ENCODE peak calls at places on chromosomes 7 and 10, in nine cellular contexts. G is lung, H is transverse colon, I is endothelial cell, L is RWPE1, E is progenitor cell of endocrine pancreas, A is body of pancreas, D is psoas muscle, S is hepatocyte. T is an unnamed sample.

GRCh38 chr10:132851451-132851850 is 65.5 kb upstream of the NKX6-2 start:
- DNase-seq in G (no peak), H (peak; percentile 3), I (no peak), L (no peak), E (no peak), A (no peak), D (no peak), S (no peak), T (peak; percentile 48)

GRCh38 chr10:71052261-71052660 is 160.1 kb upstream of the UNC5B start:
- DNase-seq in G (no peak), H (no peak), I (no peak), L (no peak), E (no peak), A (peak; percentile 36), D (no peak), S (no peak), T (no peak)

GRCh38 chr10:124709862-124710261 is 34.3 kb downstream of the FAM53B start:
- DNase-seq in G (peak; percentile 68), H (peak; percentile 85), I (no peak), L (peak; percentile 54), E (no peak), A (no peak), D (peak; percentile 58), S (no peak), T (no peak)

GRCh38 chr7:41685684-41686083 is 17.2 kb downstream of the INHBA start:
- DNase-seq in G (no peak), H (no peak), I (no peak), L (no peak), E (no peak), A (no peak), D (no peak), S (no peak), T (no peak)

GRCh38 chr10:52216852-52217251 is 97.2 kb upstream of the DKK1 start:
- DNase-seq in G (no peak), H (peak; percentile 11), I (peak; percentile 15), L (no peak), E (no peak), A (no peak), D (no peak), S (peak; percentile 20), T (no peak)

GRCh38 chr7:100674441-100675407 is 1.2 kb downstream of the GNB2 start:
- DNase-seq in G (no peak), H (peak; percentile 49), I (peak; percentile 32), L (no peak), E (no peak), A (peak; percentile 46), D (no peak), S (peak; percentile 60), T (no peak)

GRCh38 chr7:16960566-16960965 is 78.8 kb upstream of the AGR3 start:
- DNase-seq in G (no peak), H (no peak), I (no peak), L (no peak), E (no peak), A (no peak), D (no peak), S (no peak), T (no peak)

GRCh38 chr7:18405731-18406130 is 89.8 kb upstream of the HDAC9 start:
- DNase-seq in G (no peak), H (no peak), I (no peak), L (no peak), E (no peak), A (no peak), D (no peak), S (no peak), T (no peak)

GRCh38 chr10:18010050-18010449 is 58.3 kb downstream of the SLC39A12 start:
- DNase-seq in G (no peak), H (no peak), I (no peak), L (no peak), E (no peak), A (no peak), D (no peak), S (no peak), T (no peak)

GRCh38 chr10:49622426-49623425 is 8.9 kb downstream of the CHAT start:
- DNase-seq in G (no peak), H (no peak), I (no peak), L (no peak), E (no peak), A (no peak), D (no peak), S (no peak), T (no peak)

GRCh38 chr10:113891476-113891875 is 37.0 kb downstream of the NHLRC2 start:
- DNase-seq in G (no peak), H (no peak), I (no peak), L (no peak), E (no peak), A (peak; percentile 7), D (no peak), S (no peak), T (no peak)
- TF ChIP-seq CTCF in G (no peak), H (no peak), I (no peak), L (no peak), E (no peak), A (no peak), D (no peak), S (no peak), T (no peak)

GRCh38 chr10:123502983-123503382 is 163.2 kb upstream of the GPR26 start:
- DNase-seq in G (no peak), H (no peak), I (no peak), L (no peak), E (no peak), A (no peak), D (no peak), S (no peak), T (no peak)
- TF ChIP-seq CTCF in G (no peak), H (no peak), I (no peak), L (no peak), E (peak; percentile 34), A (no peak), D (no peak), S (peak; percentile 34), T (peak; percentile 28)

DNA sequence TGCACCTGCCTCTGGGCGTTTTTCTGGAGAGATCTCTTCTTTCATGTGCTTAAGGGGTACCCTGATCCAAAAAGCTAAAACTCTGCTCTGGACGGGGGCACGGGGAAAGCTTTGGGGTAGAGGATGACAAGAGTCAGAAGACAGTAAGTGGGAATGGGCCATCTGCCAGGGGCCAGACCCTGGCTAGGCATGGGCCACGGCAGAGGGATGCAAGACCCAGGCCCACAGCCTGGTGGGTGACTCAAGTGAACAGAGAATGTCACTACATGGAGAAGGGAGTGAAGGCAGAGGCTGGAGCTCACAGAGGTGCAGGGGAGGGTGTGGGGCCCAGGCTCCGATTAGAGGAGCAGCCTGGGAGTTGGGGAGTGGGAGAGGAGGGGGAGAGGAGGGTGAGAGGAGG is 15.3 kb downstream of the FLNC start:
- DNase-seq in G (no peak), H (no peak), I (no peak), L (no peak), E (no peak), A (no peak), D (peak; percentile 20), S (no peak), T (no peak)
- TF ChIP-seq CTCF in G (no peak), H (no peak), I (no peak), L (no peak), E (no peak), A (no peak), D (no peak), S (no peak), T (no peak)

DNA sequence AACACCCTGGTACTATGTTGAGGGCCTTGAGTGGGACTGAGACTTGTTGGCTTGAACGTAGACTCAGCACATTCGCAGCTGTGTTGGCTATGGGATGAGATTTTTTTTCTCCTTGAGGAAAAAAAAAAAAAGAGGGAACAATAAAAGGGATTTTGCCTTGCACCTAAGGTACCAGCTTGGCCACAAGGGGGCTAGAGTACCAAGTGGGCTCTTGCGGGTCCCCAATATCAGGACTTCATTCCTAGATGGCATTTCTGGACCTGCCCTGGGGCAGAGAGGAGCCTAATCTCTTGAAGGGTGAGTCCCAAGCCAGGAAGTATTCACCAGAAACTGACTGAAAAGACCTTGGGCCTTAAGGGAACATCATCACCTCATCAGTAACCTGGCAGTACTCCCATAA is 1083.6 kb upstream of the PHF14 start:
- DNase-seq in G (no peak), H (no peak), I (no peak), L (no peak), E (no peak), A (no peak), D (no peak), S (no peak), T (no peak)
- TF ChIP-seq CTCF in G (no peak), H (no peak), I (peak; percentile 35), L (no peak), E (peak; percentile 19), A (no peak), D (no peak), S (no peak), T (peak; percentile 41)

DNA sequence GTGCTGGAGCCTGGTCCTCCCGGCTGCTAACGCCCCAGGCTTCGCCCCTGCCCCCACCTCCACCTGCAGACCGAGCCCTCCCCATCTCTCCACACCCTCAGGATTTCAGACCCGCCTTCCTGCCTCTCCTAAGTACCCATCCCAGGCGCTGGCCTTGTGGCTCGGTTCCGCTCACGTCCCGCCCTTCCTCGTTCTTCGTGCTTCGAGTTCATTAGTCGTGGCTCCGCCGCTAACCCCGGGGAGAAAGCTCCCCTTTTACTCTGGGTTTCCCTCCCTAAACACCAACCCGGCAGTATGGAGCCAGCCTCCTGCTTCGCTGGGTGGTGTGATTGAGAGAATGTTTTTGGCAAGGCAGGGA is 11.2 kb downstream of the EMX2 start:
- DNase-seq in G (no peak), H (no peak), I (no peak), L (no peak), E (no peak), A (no peak), D (no peak), S (no peak), T (no peak)
- TF ChIP-seq CTCF in G (no peak), H (no peak), I (no peak), L (no peak), E (no peak), A (no peak), D (no peak), S (no peak), T (no peak)

GRCh38 chr7:151083071-151083823 is at the start of gene TMUB1:
- DNase-seq in G (peak; percentile 78), H (peak; percentile 86), I (peak; percentile 65), L (peak; percentile 32), E (peak; percentile 67), A (peak; percentile 80), D (peak; percentile 84), S (peak; percentile 88), T (peak; percentile 84)
- TF ChIP-seq CTCF in G (no peak), H (no peak), I (no peak), L (no peak), E (no peak), A (no peak), D (no peak), S (no peak), T (no peak)

DNA sequence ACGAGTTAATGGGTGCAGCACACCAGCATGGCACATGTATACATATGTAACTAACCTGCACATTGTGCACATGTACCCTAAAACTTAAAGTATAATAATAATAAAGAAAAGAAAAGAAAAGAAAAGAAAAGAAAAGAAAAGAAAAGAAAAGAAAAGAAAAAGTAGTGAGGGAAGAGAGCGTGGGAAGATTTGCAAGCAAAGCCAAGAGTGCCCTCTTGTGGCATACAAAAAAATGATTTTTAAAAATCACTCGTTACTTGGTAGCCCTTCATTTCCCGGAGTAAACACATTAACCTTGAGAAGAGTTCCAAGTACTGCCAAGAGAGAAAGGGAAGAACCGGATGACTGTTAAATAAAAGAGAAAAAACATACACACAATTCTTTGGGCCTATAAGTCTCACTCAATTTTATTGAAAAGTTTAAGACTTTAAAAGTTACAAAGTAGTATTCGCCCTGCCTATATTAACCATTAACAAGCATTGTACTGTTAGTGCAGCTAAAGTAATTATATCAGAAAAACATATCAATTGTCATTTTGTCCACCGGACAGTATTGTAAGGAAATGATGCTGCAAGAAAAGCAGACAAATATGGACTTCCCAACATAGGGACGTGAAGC is 6.2 kb upstream of the CH25H start:
- DNase-seq in G (no peak), H (no peak), I (no peak), L (peak; percentile 48), E (no peak), A (no peak), D (no peak), S (peak; percentile 60), T (no peak)
- TF ChIP-seq CTCF in G (peak; percentile 40), H (peak; percentile 64), I (peak; percentile 77), L (peak; percentile 76), E (peak; percentile 73), A (peak; percentile 60), D (peak; percentile 70), S (peak; percentile 71), T (peak; percentile 82)

T was measured in type B pancreatic cell.